ENCODE peak calls at places on chromosomes 13 and 19, in seven cellular contexts. One of them, this sample, is unnamed.

GRCh38 chr13:45510671-45511070 is 45.9 kb downstream of the COG3 start:
- DNase-seq in fibroblast of lung: no peak
- DNase-seq in IMR-90: no peak
- DNase-seq in NT2/D1: no peak
- DNase-seq in CD4-positive, CD25-positive, alpha-beta regulatory T cell: no peak
- DNase-seq in CD4-positive, alpha-beta memory T cell: no peak
- DNase-seq in HFF-Myc: no peak
- DNase-seq in this sample: no peak

GRCh38 chr19:51726049-51726448 is 2.3 kb upstream of the HAS1 start:
- DNase-seq in fibroblast of lung: peak
- DNase-seq in IMR-90: peak
- DNase-seq in NT2/D1: no peak
- DNase-seq in CD4-positive, CD25-positive, alpha-beta regulatory T cell: no peak
- DNase-seq in CD4-positive, alpha-beta memory T cell: no peak
- DNase-seq in HFF-Myc: peak
- DNase-seq in this sample: no peak

GRCh38 chr19:10206226-10206873 is 11.6 kb upstream of the DNMT1 start:
- DNase-seq in fibroblast of lung: peak
- DNase-seq in IMR-90: peak
- DNase-seq in NT2/D1: no peak
- DNase-seq in CD4-positive, CD25-positive, alpha-beta regulatory T cell: no peak
- DNase-seq in CD4-positive, alpha-beta memory T cell: no peak
- DNase-seq in HFF-Myc: no peak
- DNase-seq in this sample: no peak

GRCh38 chr19:48608798-48609263 is 2.3 kb downstream of the SPACA4 start:
- DNase-seq in fibroblast of lung: no peak
- DNase-seq in IMR-90: no peak
- DNase-seq in NT2/D1: no peak
- DNase-seq in CD4-positive, CD25-positive, alpha-beta regulatory T cell: peak
- DNase-seq in CD4-positive, alpha-beta memory T cell: peak
- DNase-seq in HFF-Myc: no peak
- DNase-seq in this sample: no peak

GRCh38 chr19:54464624-54465266 is 1.2 kb upstream of the LENG9 start:
- DNase-seq in fibroblast of lung: peak
- DNase-seq in IMR-90: peak
- DNase-seq in NT2/D1: peak
- DNase-seq in CD4-positive, CD25-positive, alpha-beta regulatory T cell: peak
- DNase-seq in CD4-positive, alpha-beta memory T cell: peak
- DNase-seq in HFF-Myc: no peak
- DNase-seq in this sample: peak

GRCh38 chr19:1407662-1408299 is 395 bp downstream of the DAZAP1 start:
- DNase-seq in fibroblast of lung: no peak
- DNase-seq in IMR-90: no peak
- DNase-seq in NT2/D1: no peak
- DNase-seq in CD4-positive, CD25-positive, alpha-beta regulatory T cell: peak
- DNase-seq in CD4-positive, alpha-beta memory T cell: peak
- DNase-seq in HFF-Myc: no peak
- DNase-seq in this sample: no peak

GRCh38 chr13:33119022-33119735 is 103.0 kb downstream of the KL start:
- DNase-seq in fibroblast of lung: no peak
- DNase-seq in IMR-90: no peak
- DNase-seq in NT2/D1: no peak
- DNase-seq in CD4-positive, CD25-positive, alpha-beta regulatory T cell: no peak
- DNase-seq in CD4-positive, alpha-beta memory T cell: no peak
- DNase-seq in HFF-Myc: no peak
- DNase-seq in this sample: no peak

GRCh38 chr13:114097893-114098688 is 34.3 kb downstream of the RASA3 start:
- DNase-seq in fibroblast of lung: no peak
- DNase-seq in IMR-90: no peak
- DNase-seq in NT2/D1: no peak
- DNase-seq in CD4-positive, CD25-positive, alpha-beta regulatory T cell: no peak
- DNase-seq in CD4-positive, alpha-beta memory T cell: peak
- DNase-seq in HFF-Myc: no peak
- DNase-seq in this sample: peak

GRCh38 chr19:9709305-9709704 is 34.4 kb upstream of the ZNF562 start:
- DNase-seq in fibroblast of lung: no peak
- DNase-seq in IMR-90: no peak
- DNase-seq in NT2/D1: no peak
- DNase-seq in CD4-positive, CD25-positive, alpha-beta regulatory T cell: no peak
- DNase-seq in CD4-positive, alpha-beta memory T cell: no peak
- DNase-seq in HFF-Myc: no peak
- DNase-seq in this sample: no peak

DNA sequence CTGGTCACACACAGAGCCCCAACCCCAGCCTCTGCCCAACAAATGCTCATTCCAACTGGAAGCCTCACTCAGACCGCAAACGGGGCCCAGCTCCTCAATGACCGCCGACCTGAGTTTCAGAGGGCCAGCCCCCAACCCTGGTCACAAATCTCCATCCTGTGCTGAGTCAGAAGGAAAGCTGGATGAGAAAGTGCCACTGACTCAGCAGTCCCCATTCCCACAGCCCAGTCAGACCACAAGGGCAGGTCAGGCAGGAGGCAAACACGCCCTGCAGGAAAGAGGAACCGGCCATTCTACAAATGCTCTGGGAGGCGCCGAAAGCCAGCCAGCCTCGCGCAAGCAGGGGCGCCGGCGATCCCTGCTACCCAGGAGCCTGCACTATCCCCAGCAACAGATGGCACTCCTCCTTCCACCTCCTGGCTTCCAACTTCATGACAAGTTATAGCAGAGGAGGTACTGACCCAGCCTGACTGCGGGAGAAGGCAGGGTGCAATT is 14.1 kb upstream of the PRKD2 start:
- DNase-seq in fibroblast of lung: peak
- DNase-seq in IMR-90: peak
- DNase-seq in NT2/D1: no peak
- DNase-seq in CD4-positive, CD25-positive, alpha-beta regulatory T cell: no peak
- DNase-seq in CD4-positive, alpha-beta memory T cell: no peak
- DNase-seq in HFF-Myc: no peak
- DNase-seq in this sample: no peak
- H3K4me3 ChIP-seq in fibroblast of lung: no peak
- H3K4me3 ChIP-seq in IMR-90: no peak
- H3K4me3 ChIP-seq in NT2/D1: no peak
- H3K4me3 ChIP-seq in CD4-positive, CD25-positive, alpha-beta regulatory T cell: no peak
- H3K4me3 ChIP-seq in CD4-positive, alpha-beta memory T cell: no peak
- H3K4me3 ChIP-seq in HFF-Myc: no peak
- H3K4me3 ChIP-seq in this sample: no peak

GRCh38 chr13:99893567-99893966 is 78.0 kb downstream of the ZIC5 start:
- DNase-seq in fibroblast of lung: no peak
- DNase-seq in IMR-90: no peak
- DNase-seq in NT2/D1: no peak
- DNase-seq in CD4-positive, CD25-positive, alpha-beta regulatory T cell: no peak
- DNase-seq in CD4-positive, alpha-beta memory T cell: no peak
- DNase-seq in HFF-Myc: no peak
- DNase-seq in this sample: no peak

GRCh38 chr13:99894105-99894504 is 77.5 kb downstream of the ZIC5 start:
- DNase-seq in fibroblast of lung: no peak
- DNase-seq in IMR-90: no peak
- DNase-seq in NT2/D1: no peak
- DNase-seq in CD4-positive, CD25-positive, alpha-beta regulatory T cell: no peak
- DNase-seq in CD4-positive, alpha-beta memory T cell: no peak
- DNase-seq in HFF-Myc: no peak
- DNase-seq in this sample: no peak

GRCh38 chr13:99895999-99896695 is 75.4 kb downstream of the ZIC5 start:
- DNase-seq in fibroblast of lung: no peak
- DNase-seq in IMR-90: no peak
- DNase-seq in NT2/D1: no peak
- DNase-seq in CD4-positive, CD25-positive, alpha-beta regulatory T cell: no peak
- DNase-seq in CD4-positive, alpha-beta memory T cell: no peak
- DNase-seq in HFF-Myc: no peak
- DNase-seq in this sample: no peak

GRCh38 chr13:99895428-99895998 is 76.1 kb downstream of the ZIC5 start:
- DNase-seq in fibroblast of lung: peak
- DNase-seq in IMR-90: no peak
- DNase-seq in NT2/D1: no peak
- DNase-seq in CD4-positive, CD25-positive, alpha-beta regulatory T cell: peak
- DNase-seq in CD4-positive, alpha-beta memory T cell: no peak
- DNase-seq in HFF-Myc: no peak
- DNase-seq in this sample: no peak

DNA sequence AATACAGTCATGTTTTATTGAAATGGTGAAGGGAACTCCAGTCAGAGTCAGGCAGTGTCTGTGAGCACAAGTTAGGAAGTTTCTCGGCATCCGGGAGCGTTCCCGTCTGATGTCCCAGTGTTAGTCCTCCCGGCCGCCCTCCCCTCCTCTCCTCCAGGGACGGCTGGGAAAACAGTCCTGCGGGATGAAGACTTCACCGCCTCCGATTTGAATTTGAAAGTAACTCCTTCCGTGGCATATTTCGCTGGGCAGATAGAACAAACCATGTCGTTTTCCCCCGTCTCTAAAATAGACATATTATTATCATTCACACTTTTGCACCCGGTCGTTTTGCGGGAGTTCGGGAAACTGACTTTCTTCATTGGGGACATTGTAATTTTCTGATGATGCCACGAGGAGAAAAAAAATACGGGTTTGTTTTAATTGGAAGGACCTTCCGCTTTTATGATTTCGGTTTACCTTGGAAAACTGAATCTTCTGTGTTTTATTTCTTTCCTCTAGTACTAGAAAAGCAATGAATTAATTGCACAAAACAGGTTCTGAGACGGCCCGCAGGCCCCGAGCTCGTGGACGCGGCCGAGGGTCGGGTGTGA is 76.6 kb downstream of the ZIC5 start:
- DNase-seq in fibroblast of lung: peak
- DNase-seq in IMR-90: no peak
- DNase-seq in NT2/D1: no peak
- DNase-seq in CD4-positive, CD25-positive, alpha-beta regulatory T cell: no peak
- DNase-seq in CD4-positive, alpha-beta memory T cell: no peak
- DNase-seq in HFF-Myc: no peak
- DNase-seq in this sample: no peak
- H3K4me3 ChIP-seq in fibroblast of lung: peak
- H3K4me3 ChIP-seq in IMR-90: no peak
- H3K4me3 ChIP-seq in NT2/D1: no peak
- H3K4me3 ChIP-seq in CD4-positive, CD25-positive, alpha-beta regulatory T cell: peak
- H3K4me3 ChIP-seq in CD4-positive, alpha-beta memory T cell: peak
- H3K4me3 ChIP-seq in HFF-Myc: no peak
- H3K4me3 ChIP-seq in this sample: peak

GRCh38 chr13:27481766-27482165 is 31.4 kb upstream of the MTIF3 start:
- DNase-seq in fibroblast of lung: peak
- DNase-seq in IMR-90: peak
- DNase-seq in NT2/D1: peak
- DNase-seq in CD4-positive, CD25-positive, alpha-beta regulatory T cell: peak
- DNase-seq in CD4-positive, alpha-beta memory T cell: no peak
- DNase-seq in HFF-Myc: no peak
- DNase-seq in this sample: no peak

GRCh38 chr13:27474751-27475268 is 24.4 kb upstream of the MTIF3 start:
- DNase-seq in fibroblast of lung: no peak
- DNase-seq in IMR-90: no peak
- DNase-seq in NT2/D1: no peak
- DNase-seq in CD4-positive, CD25-positive, alpha-beta regulatory T cell: no peak
- DNase-seq in CD4-positive, alpha-beta memory T cell: no peak
- DNase-seq in HFF-Myc: no peak
- DNase-seq in this sample: no peak

GRCh38 chr13:27472941-27473340 is 22.6 kb upstream of the MTIF3 start:
- DNase-seq in fibroblast of lung: no peak
- DNase-seq in IMR-90: no peak
- DNase-seq in NT2/D1: no peak
- DNase-seq in CD4-positive, CD25-positive, alpha-beta regulatory T cell: no peak
- DNase-seq in CD4-positive, alpha-beta memory T cell: no peak
- DNase-seq in HFF-Myc: no peak
- DNase-seq in this sample: no peak

GRCh38 chr13:27472441-27472840 is 22.1 kb upstream of the MTIF3 start:
- DNase-seq in fibroblast of lung: no peak
- DNase-seq in IMR-90: no peak
- DNase-seq in NT2/D1: no peak
- DNase-seq in CD4-positive, CD25-positive, alpha-beta regulatory T cell: no peak
- DNase-seq in CD4-positive, alpha-beta memory T cell: no peak
- DNase-seq in HFF-Myc: no peak
- DNase-seq in this sample: no peak

DNA sequence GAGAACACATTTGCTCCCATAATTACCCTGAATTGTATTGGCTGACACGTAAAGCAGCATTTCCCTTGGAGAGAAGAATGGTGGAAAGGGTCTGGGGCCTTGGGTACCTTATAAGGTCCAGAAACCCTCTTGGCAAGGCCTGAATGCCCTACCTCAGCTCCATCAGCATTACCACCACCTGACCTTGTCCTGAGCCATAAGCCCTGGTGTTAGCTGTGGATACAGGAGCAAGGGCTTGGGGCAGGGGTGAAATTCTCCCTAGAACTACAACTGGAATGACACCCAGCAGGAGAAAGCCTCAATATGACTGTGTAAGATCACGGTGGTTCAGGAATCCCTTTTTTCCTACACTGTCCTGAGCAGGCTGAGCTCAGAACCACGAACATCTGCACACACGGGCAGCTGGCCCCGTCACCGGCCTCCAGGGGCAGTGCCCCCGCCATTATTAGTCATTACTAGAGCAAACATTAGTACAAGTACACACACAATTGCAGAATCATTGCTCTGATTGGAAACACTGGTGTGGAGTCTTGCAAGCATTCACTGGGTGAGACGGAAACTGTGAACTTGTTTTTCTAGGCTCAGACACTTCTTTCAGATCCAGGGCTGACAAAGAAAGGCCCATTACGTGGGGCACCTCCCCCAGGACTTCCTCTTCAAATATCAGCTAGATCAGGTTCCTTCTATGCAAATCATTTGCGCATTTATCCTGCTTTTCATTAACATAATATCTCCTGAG is 26.7 kb upstream of the MTIF3 start:
- DNase-seq in fibroblast of lung: peak
- DNase-seq in IMR-90: peak
- DNase-seq in NT2/D1: no peak
- DNase-seq in CD4-positive, CD25-positive, alpha-beta regulatory T cell: peak
- DNase-seq in CD4-positive, alpha-beta memory T cell: no peak
- DNase-seq in HFF-Myc: no peak
- DNase-seq in this sample: no peak
- H3K4me3 ChIP-seq in fibroblast of lung: no peak
- H3K4me3 ChIP-seq in IMR-90: no peak
- H3K4me3 ChIP-seq in NT2/D1: no peak
- H3K4me3 ChIP-seq in CD4-positive, CD25-positive, alpha-beta regulatory T cell: peak
- H3K4me3 ChIP-seq in CD4-positive, alpha-beta memory T cell: no peak
- H3K4me3 ChIP-seq in HFF-Myc: no peak
- H3K4me3 ChIP-seq in this sample: no peak

DNA sequence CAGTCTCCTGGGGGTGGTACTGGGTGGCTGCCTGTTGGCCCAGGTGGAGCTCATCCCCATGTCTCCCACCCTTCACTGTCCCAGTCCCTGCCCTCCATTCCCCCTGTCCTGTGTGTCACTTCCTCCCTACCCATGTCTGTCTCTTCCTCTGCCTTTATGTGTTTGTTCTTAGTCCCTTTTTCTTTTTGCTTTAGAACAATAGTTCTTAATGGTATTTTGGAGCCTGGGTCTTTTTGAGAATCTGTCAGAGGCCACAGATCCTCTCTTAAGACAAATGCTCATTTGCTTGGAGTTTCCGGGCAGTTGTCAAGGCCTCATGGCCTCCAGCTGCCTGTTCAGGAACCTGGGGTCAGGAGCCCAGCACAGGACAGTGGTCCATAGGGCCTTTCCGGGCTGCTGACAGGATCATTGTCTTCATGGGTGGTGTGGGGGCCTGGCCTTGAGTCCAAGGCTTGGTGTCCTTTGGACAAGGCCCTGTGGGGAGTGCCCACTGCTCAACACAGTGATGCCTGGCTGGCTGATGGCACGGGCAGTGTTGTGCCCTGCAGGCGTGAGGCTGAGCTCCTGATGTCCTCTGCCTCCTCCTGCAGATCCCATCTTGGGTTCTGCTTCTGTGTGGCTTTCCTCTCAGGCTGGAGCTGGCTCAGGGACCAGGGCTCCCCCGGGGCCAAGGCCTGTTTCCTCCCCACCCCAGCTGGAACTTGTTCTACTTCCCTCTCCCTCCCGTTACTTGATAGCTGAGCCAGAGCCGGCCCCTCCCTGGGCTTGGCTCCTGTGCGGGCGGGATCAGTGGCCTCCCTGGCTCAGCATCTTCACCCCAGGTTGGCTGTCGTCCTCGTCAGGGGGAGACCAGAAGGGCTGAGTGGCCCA is 3.5 kb downstream of the EGLN2 start:
- DNase-seq in fibroblast of lung: no peak
- DNase-seq in IMR-90: no peak
- DNase-seq in NT2/D1: no peak
- DNase-seq in CD4-positive, CD25-positive, alpha-beta regulatory T cell: no peak
- DNase-seq in CD4-positive, alpha-beta memory T cell: no peak
- DNase-seq in HFF-Myc: no peak
- DNase-seq in this sample: peak
- H3K4me3 ChIP-seq in fibroblast of lung: peak
- H3K4me3 ChIP-seq in IMR-90: no peak
- H3K4me3 ChIP-seq in NT2/D1: peak
- H3K4me3 ChIP-seq in CD4-positive, CD25-positive, alpha-beta regulatory T cell: peak
- H3K4me3 ChIP-seq in CD4-positive, alpha-beta memory T cell: peak
- H3K4me3 ChIP-seq in HFF-Myc: peak
- H3K4me3 ChIP-seq in this sample: peak

This sample was measured in tibial nerve.